ENCODE peak calls at places on chromosomes 11 and 22, in seven cellular contexts. K is SK-N-SH, L is A549, P is HCT116, A is K562, Q is HepG2, Y is GM12878. F is an unnamed sample.

GRCh38 chr11:5737091-5737490 is 843 bp downstream of the OR56B1 start:
- DNase-seq in Q (no peak), Y (no peak), P (no peak), L (no peak), A (no peak), K (no peak), F (no peak)

GRCh38 chr22:48972979-48973693 is 854.5 kb downstream of the BRD1 start:
- DNase-seq in L (no peak), A (no peak), Y (no peak), Q (no peak), P (no peak), K (no peak), F (no peak)

GRCh38 chr11:45856044-45856468 is 8.8 kb downstream of the CRY2 start:
- DNase-seq in P (no peak), Q (no peak), A (no peak), Y (no peak), L (no peak), K (no peak), F (no peak)

GRCh38 chr11:17721242-17721999 is 2.0 kb downstream of the MYOD1 start:
- DNase-seq in Y (no peak), P (no peak), L (no peak), Q (no peak), K (peak), A (no peak), F (no peak)

GRCh38 chr11:95108671-95109551 is 19.3 kb downstream of the ENDOD1 start:
- DNase-seq in Y (no peak), A (peak), L (no peak), Q (no peak), K (no peak), P (no peak), F (no peak)

GRCh38 chr22:35301370-35301874 is 1.7 kb downstream of the TOM1 start:
- DNase-seq in P (no peak), L (peak), K (no peak), A (peak), Q (peak), Y (no peak), F (peak)

GRCh38 chr11:34649597-34649996 is 28.7 kb downstream of the EHF start:
- DNase-seq in Q (no peak), P (no peak), L (no peak), A (no peak), Y (no peak), K (no peak), F (no peak)

GRCh38 chr11:109085708-109086373 is 336.1 kb upstream of the C11orf87 start:
- DNase-seq in Y (no peak), L (no peak), K (no peak), Q (no peak), P (no peak), A (no peak), F (no peak)

GRCh38 chr11:64913171-64913727 is 3.8 kb downstream of the ATG2A start:
- DNase-seq in Q (no peak), A (no peak), K (no peak), L (no peak), Y (no peak), P (no peak), F (no peak)

GRCh38 chr11:83725718-83726117 is 439.6 kb upstream of the CCDC90B start:
- DNase-seq in A (no peak), L (no peak), K (no peak), Q (no peak), Y (peak), P (no peak), F (peak)

GRCh38 chr11:119376197-119376847 is 5.2 kb downstream of the USP2 start:
- DNase-seq in Q (peak), L (no peak), K (peak), A (no peak), P (no peak), Y (no peak), F (no peak)

GRCh38 chr11:67371549-67372231 is 1.7 kb downstream of the CLCF1 start:
- DNase-seq in L (peak), P (no peak), K (peak), A (peak), Y (no peak), Q (peak), F (peak)

GRCh38 chr11:123973816-123974215 is 3.8 kb downstream of the OR10S1 start:
- DNase-seq in Q (no peak), P (peak), L (no peak), Y (no peak), K (no peak), A (no peak), F (no peak)

GRCh38 chr22:20979243-20979809 is 2.8 kb upstream of the LZTR1 start:
- DNase-seq in P (no peak), K (peak), Q (no peak), L (no peak), A (peak), Y (no peak), F (peak)
- TF ChIP-seq REST in P (no peak), K (no peak), Q (no peak), L (no peak), A (peak), Y (no peak), F (no peak)

GRCh38 chr11:85889676-85890579 is 34.7 kb downstream of the CCDC83 start:
- DNase-seq in P (peak), K (no peak), Y (no peak), L (peak), Q (peak), A (no peak), F (no peak)
- H3K4me2 ChIP-seq in P (peak), K (no peak), Y (no peak), L (peak), Q (no peak), A (no peak), F (no peak)

DNA sequence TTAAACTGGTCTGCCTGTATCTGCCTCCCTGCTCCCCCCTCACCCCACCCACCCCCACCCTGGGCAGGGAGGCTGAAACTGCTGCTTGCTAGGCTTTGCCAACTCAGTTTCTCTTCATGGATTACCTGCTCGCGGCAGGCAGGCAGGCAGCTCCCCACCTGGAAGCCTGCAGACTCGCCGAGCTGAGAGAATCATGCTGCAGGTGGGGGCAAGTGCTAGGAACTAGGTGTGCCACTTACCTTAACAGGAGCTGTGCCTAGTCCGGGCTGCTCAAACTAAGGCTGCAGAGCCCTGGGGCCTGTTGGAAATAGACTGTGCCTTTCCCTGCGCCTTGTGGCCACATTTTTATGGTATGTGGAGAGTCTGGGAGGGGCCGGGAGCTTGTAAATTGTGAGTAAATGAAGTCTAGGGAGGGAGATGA is 30.3 kb downstream of the MARK2 start:
- DNase-seq in P (no peak), Y (no peak), Q (no peak), L (no peak), K (no peak), A (no peak), F (no peak)
- TF ChIP-seq REST in P (no peak), Y (no peak), Q (no peak), L (no peak), K (no peak), A (no peak), F (no peak)

GRCh38 chr11:122668562-122669090 is 13.1 kb downstream of the UBASH3B start:
- DNase-seq in A (no peak), K (no peak), Q (no peak), Y (no peak), L (peak), P (peak), F (no peak)
- H3K4me2 ChIP-seq in A (no peak), K (no peak), Q (no peak), Y (no peak), L (peak), P (peak), F (no peak)

GRCh38 chr22:27846910-27847309 is 45.4 kb upstream of the MN1 start:
- DNase-seq in K (no peak), P (no peak), Y (no peak), Q (no peak), L (no peak), A (peak), F (no peak)
- TF ChIP-seq REST in K (no peak), P (no peak), Y (no peak), Q (no peak), L (no peak), A (no peak), F (no peak)